ENCODE peak calls at places on chromosomes 3 and 15, in five cellular contexts. N, K, W, E and Z are unnamed samples.

GRCh38 chr3:58116161-58116955 is 94.4 kb downstream of the DNASE1L3 start:
- DNase-seq in N (no peak), E (no peak), K (no peak), W (no peak), Z (no peak)

GRCh38 chr3:47409688-47410416 is 29.0 kb downstream of the PTPN23 start:
- DNase-seq in E (no peak), W (no peak), K (no peak), N (no peak), Z (peak; percentile 7)

GRCh38 chr15:81301815-81302399 is 22.0 kb downstream of the STARD5 start:
- DNase-seq in E (no peak), W (no peak), N (no peak), K (no peak), Z (no peak)

GRCh38 chr3:148881286-148881685 is 16.2 kb downstream of the CPA3 start:
- DNase-seq in N (no peak), E (no peak), K (peak; percentile 56), W (no peak), Z (no peak)

GRCh38 chr3:57691411-57692133 is 1.3 kb downstream of the DENND6A start:
- DNase-seq in W (no peak), N (no peak), E (no peak), K (no peak), Z (no peak)

GRCh38 chr3:136149569-136150136 is 46.5 kb downstream of the MSL2 start:
- DNase-seq in E (no peak), K (peak; percentile 29), N (no peak), W (no peak), Z (no peak)

GRCh38 chr3:8824238-8824637 is 54.8 kb upstream of the OXTR start:
- DNase-seq in E (no peak), W (no peak), N (no peak), K (no peak), Z (no peak)

GRCh38 chr3:15667484-15667883 is 65.9 kb downstream of the BTD start:
- DNase-seq in N (no peak), W (no peak), K (no peak), E (no peak), Z (no peak)

GRCh38 chr3:9622438-9622837 is 26.9 kb upstream of the MTMR14 start:
- DNase-seq in E (no peak), W (no peak), N (no peak), K (no peak), Z (no peak)

GRCh38 chr3:138049157-138049919 is 39.4 kb downstream of the CLDN18 start:
- DNase-seq in E (no peak), K (peak; percentile 79), W (no peak), N (no peak), Z (peak; percentile 52)

GRCh38 chr15:52421029-52421428 is 107.7 kb downstream of the MYO5A start:
- DNase-seq in N (no peak), K (no peak), E (no peak), W (no peak), Z (no peak)

GRCh38 chr3:196793224-196793623 is 53.6 kb downstream of the PAK2 start:
- DNase-seq in K (peak; percentile 63), N (no peak), W (no peak), E (no peak), Z (peak; percentile 52)

GRCh38 chr3:189563841-189564563 is 67.2 kb upstream of the TP63 start:
- DNase-seq in N (no peak), E (no peak), W (no peak), K (peak; percentile 88), Z (peak; percentile 85)

GRCh38 chr3:170038434-170039110 is 777 bp downstream of the GPR160 start:
- DNase-seq in N (no peak), W (no peak), K (no peak), E (no peak), Z (no peak)